ENCODE peak calls at places on chromosomes 11 and 22, in six cellular contexts. X, W, Z, I, A and L are unnamed samples.

GRCh38 chr11:124297921-124298320 is 15.8 kb downstream of the OR8D1 start:
- DNase-seq in X (peak; percentile 58), W (no peak), Z (no peak), I (no peak), A (no peak), L (no peak)

GRCh38 chr22:44191036-44191454 is 10.3 kb downstream of the PARVG start:
- DNase-seq in X (peak; percentile 37), W (no peak), Z (peak; percentile 48), I (peak; percentile 23), A (no peak), L (no peak)

GRCh38 chr22:49097171-49097925 is 730.3 kb downstream of the BRD1 start:
- DNase-seq in X (no peak), W (no peak), Z (no peak), I (no peak), A (no peak), L (no peak)

GRCh38 chr22:38180841-38181452 is 683 bp downstream of the PLA2G6 start:
- DNase-seq in X (no peak), W (no peak), Z (peak; percentile 86), I (peak; percentile 69), A (no peak), L (peak; percentile 79)

GRCh38 chr11:59283825-59284772 is 71.4 kb upstream of the MPEG1 start:
- DNase-seq in X (peak; percentile 23), W (no peak), Z (no peak), I (no peak), A (peak; percentile 48), L (peak; percentile 61)

GRCh38 chr11:22832315-22833041 is 2.9 kb upstream of the SVIP start:
- DNase-seq in X (no peak), W (no peak), Z (no peak), I (no peak), A (no peak), L (no peak)

GRCh38 chr11:65325435-65325834 is 8.2 kb upstream of the DPF2 start:
- DNase-seq in X (no peak), W (no peak), Z (no peak), I (no peak), A (no peak), L (no peak)

GRCh38 chr22:30261134-30261533 is 5.5 kb downstream of the OSM start:
- DNase-seq in X (no peak), W (no peak), Z (no peak), I (no peak), A (no peak), L (no peak)

GRCh38 chr11:876550-876949 is 33.9 kb downstream of the TSPAN4 start:
- DNase-seq in X (no peak), W (no peak), Z (no peak), I (peak; percentile 67), A (peak; percentile 76), L (no peak)

GRCh38 chr11:64285885-64286800 is 495 bp downstream of the GPR137 start:
- DNase-seq in X (no peak), W (no peak), Z (no peak), I (no peak), A (peak; percentile 70), L (no peak)

GRCh38 chr22:36221799-36222751 is 17.3 kb downstream of the APOL2 start:
- DNase-seq in X (peak; percentile 58), W (peak; percentile 62), Z (no peak), I (no peak), A (peak; percentile 49), L (peak; percentile 58)

GRCh38 chr11:76626921-76627391 is 43.6 kb downstream of the LRRC32 start:
- DNase-seq in X (peak; percentile 89), W (no peak), Z (no peak), I (peak; percentile 35), A (no peak), L (peak; percentile 35)

GRCh38 chr22:19704355-19705015 is 9.8 kb upstream of the SEPTIN5 start:
- DNase-seq in X (no peak), W (no peak), Z (peak; percentile 46), I (no peak), A (no peak), L (no peak)

GRCh38 chr11:57214087-57214395 is 23.0 kb downstream of the APLNR start:
- DNase-seq in X (peak; percentile 67), W (no peak), Z (no peak), I (no peak), A (no peak), L (no peak)

GRCh38 chr11:33970984-33971466 is 79.1 kb upstream of the LMO2 start:
- DNase-seq in X (peak; percentile 47), W (peak; percentile 20), Z (no peak), I (no peak), A (peak; percentile 25), L (peak; percentile 10)

GRCh38 chr11:130872961-130873360 is 43.3 kb downstream of the SNX19 start:
- DNase-seq in X (peak; percentile 90), W (no peak), Z (no peak), I (no peak), A (no peak), L (no peak)

GRCh38 chr11:109077340-109077927 is 344.6 kb upstream of the C11orf87 start:
- DNase-seq in X (no peak), W (no peak), Z (no peak), I (no peak), A (no peak), L (no peak)

GRCh38 chr11:2587976-2588748 is 111.6 kb downstream of the KCNQ1OT1 start:
- DNase-seq in X (no peak), W (no peak), Z (peak; percentile 52), I (peak; percentile 39), A (peak; percentile 8), L (no peak)

GRCh38 chr11:101254037-101254436 is 124.4 kb upstream of the PGR start:
- DNase-seq in X (no peak), W (no peak), Z (no peak), I (no peak), A (no peak), L (no peak)

GRCh38 chr11:635945-636510 is 1.0 kb upstream of the DRD4 start:
- DNase-seq in X (no peak), W (no peak), Z (no peak), I (no peak), A (no peak), L (no peak)

GRCh38 chr11:17735823-17736772 is 1.5 kb downstream of the KCNC1 start:
- DNase-seq in X (no peak), W (no peak), Z (peak; percentile 47), I (peak; percentile 48), A (no peak), L (no peak)

GRCh38 chr11:129375731-129376657 is at the start of gene BARX2:
- DNase-seq in X (peak; percentile 66), W (no peak), Z (peak; percentile 82), I (peak; percentile 58), A (peak; percentile 63), L (no peak)

GRCh38 chr11:122202951-122203456 is 87.0 kb upstream of the BLID start:
- DNase-seq in X (peak; percentile 72), W (peak; percentile 85), Z (peak; percentile 81), I (peak; percentile 83), A (peak; percentile 62), L (no peak)

DNA sequence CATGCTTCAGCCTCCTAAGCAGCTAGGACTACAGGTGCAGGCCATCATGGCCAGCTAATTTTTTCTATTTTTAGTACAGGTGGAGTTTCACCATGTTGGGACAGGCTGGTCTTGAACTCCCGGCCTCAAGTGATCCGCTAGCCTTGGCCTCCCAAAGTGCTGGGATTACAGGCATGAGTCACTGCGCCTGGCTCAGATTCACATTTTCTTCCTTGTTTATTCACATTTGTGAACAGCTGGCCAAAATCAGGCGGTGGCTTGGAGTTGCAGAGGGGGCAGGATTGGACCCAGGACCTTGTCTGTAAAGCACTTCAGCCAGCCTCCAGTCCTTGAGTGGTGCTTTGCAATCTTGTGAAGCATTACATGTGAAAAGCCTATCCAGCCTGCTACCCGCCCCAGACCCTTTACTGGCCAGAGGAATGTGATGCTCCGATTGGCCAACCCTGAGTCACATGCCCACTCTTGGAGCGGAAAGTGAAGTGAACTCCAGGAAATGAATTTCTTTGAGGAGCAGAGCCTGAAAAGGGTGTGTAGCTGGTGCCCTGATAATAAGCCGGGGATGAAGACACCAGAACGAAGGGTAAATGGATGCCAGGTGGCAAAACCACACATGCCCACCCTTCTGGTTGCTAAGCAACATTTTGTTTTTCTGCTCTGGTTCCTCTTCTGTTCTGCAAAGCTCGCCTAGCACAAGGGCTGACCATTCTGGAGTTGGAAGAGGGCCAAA is 62.6 kb upstream of the PTPRJ start:
- DNase-seq in X (peak; percentile 96), W (peak; percentile 77), Z (peak; percentile 90), I (peak; percentile 42), A (peak; percentile 90), L (no peak)
- H3K27ac ChIP-seq in X (peak overlapping the region; percentile 70), W (peak overlapping the region; percentile 71), Z (peak overlapping the region; percentile 87), I (no peak overlapping the region), A (peak overlapping the region; percentile 78), L (no peak overlapping the region)

DNA sequence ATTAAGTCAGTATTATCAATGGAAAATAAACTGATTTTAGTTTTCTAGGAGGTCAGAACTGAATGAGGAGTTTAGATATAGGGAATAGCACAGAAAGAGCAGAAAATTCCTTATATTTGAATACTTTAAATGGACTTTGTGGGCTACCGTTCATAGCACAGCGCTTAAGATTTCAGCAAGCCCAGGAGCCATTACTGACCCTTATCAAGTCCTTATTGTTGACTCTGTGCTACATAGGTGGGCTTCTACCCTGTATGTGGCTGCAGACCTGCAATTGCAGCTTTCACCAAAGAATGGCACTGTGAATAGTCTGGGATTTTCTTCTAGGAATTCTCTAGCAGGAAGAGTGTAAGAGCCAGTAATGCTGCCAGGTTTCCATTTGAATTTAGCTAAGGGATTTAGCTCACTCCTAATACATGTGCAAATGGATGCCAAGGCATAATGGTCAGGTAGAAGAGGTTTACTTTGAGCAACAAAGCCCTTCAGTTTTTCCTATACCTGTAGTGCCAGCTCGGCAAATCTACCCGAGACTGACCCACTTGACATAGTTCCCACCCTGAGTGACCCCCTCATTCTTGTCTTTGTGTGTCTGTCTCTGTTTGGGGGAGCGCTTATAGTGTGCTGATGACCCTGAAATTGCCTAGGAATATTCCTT is 42.5 kb upstream of the DLAT start:
- DNase-seq in X (no peak), W (no peak), Z (no peak), I (no peak), A (no peak), L (no peak)
- H3K4me3 ChIP-seq in X (no peak overlapping the region), W (no peak overlapping the region), Z (peak overlapping the region; percentile 34), I (peak overlapping the region; percentile 41), A (peak overlapping the region; percentile 15), L (no peak overlapping the region)

GRCh38 chr22:46815132-46815531 is 52.7 kb downstream of the TBC1D22A start:
- DNase-seq in X (no peak), W (no peak), Z (no peak), I (no peak), A (no peak), L (no peak)
- H3K27ac ChIP-seq in X (no peak overlapping the region), W (no peak overlapping the region), Z (no peak overlapping the region), I (peak overlapping the region; percentile 15), A (no peak overlapping the region), L (no peak overlapping the region)

GRCh38 chr11:134124660-134125451 is 56.0 kb downstream of the JAM3 start:
- DNase-seq in X (peak; percentile 71), W (peak; percentile 40), Z (peak; percentile 70), I (peak; percentile 80), A (peak; percentile 28), L (no peak)
- H3K4me3 ChIP-seq in X (peak overlapping the region; percentile 54), W (peak overlapping the region; percentile 43), Z (peak overlapping the region; percentile 39), I (peak overlapping the region; percentile 61), A (no peak overlapping the region), L (no peak overlapping the region)